ENCODE peak calls at places on chromosomes 3 and 15, in ten cellular contexts. O is MM.1S, E is GM10248, S is IMR-90, C is AG09309, K is AG10803, W is lung, R is colonic mucosa, Z is stomach, G is OCI-LY7. N is an unnamed sample.
A peak's percentile ranks its signal among the peaks of the same experiment; 100 is the strongest.

GRCh38 chr15:30008156-30008555 is 74.6 kb upstream of the GOLGA8J start:
- DNase-seq in O (no peak), E (no peak), S (no peak), C (no peak), K (no peak), W (no peak), R (no peak), Z (no peak), G (no peak), N (no peak)

GRCh38 chr3:168989396-168989795 is 674.1 kb downstream of the MECOM start:
- DNase-seq in O (no peak), E (no peak), S (peak; percentile 20), C (no peak), K (no peak), W (no peak), R (no peak), Z (peak; percentile 60), G (no peak), N (no peak)

GRCh38 chr15:29428925-29429573 is 159.4 kb upstream of the NSMCE3 start:
- DNase-seq in O (no peak), E (no peak), S (no peak), C (no peak), K (no peak), W (peak; percentile 2), R (no peak), Z (no peak), G (no peak), N (no peak)

GRCh38 chr3:139101396-139101795 is 56.7 kb upstream of the PRR23C start:
- DNase-seq in O (no peak), E (no peak), S (no peak), C (no peak), K (no peak), W (no peak), R (no peak), Z (no peak), G (peak; percentile 28), N (no peak)

GRCh38 chr3:122123885-122124284 is 59.6 kb upstream of the CASR start:
- DNase-seq in O (no peak), E (no peak), S (no peak), C (no peak), K (no peak), W (no peak), R (no peak), Z (no peak), G (no peak), N (no peak)

GRCh38 chr3:46995901-46996562 is 16.6 kb downstream of the NBEAL2 start:
- DNase-seq in O (no peak), E (no peak), S (no peak), C (no peak), K (no peak), W (no peak), R (no peak), Z (no peak), G (no peak), N (no peak)

GRCh38 chr3:150588027-150588830 is 14.9 kb upstream of the SELENOT start:
- DNase-seq in O (no peak), E (no peak), S (no peak), C (no peak), K (no peak), W (peak; percentile 45), R (no peak), Z (no peak), G (no peak), N (no peak)

GRCh38 chr3:11917051-11917450 is 70.4 kb upstream of the TAMM41 start:
- DNase-seq in O (no peak), E (no peak), S (no peak), C (no peak), K (no peak), W (no peak), R (no peak), Z (no peak), G (no peak), N (no peak)

GRCh38 chr3:105862217-105862616 is 6.6 kb downstream of the CBLB start:
- DNase-seq in O (no peak), E (peak; percentile 52), S (no peak), C (no peak), K (no peak), W (no peak), R (no peak), Z (no peak), G (peak; percentile 90), N (no peak)

GRCh38 chr15:40918799-40919392 is 10.2 kb upstream of the DLL4 start:
- DNase-seq in O (no peak), E (no peak), S (no peak), C (no peak), K (no peak), W (no peak), R (no peak), Z (no peak), G (no peak), N (no peak)

GRCh38 chr3:150710097-150710496 is 6.4 kb upstream of the ERICH6 start:
- DNase-seq in O (no peak), E (no peak), S (peak; percentile 43), C (no peak), K (no peak), W (no peak), R (no peak), Z (no peak), G (no peak), N (no peak)

GRCh38 chr15:90950676-90951075 is 4.0 kb upstream of the RCCD1 start:
- DNase-seq in O (no peak), E (no peak), S (no peak), C (no peak), K (no peak), W (no peak), R (no peak), Z (no peak), G (no peak), N (no peak)

GRCh38 chr15:72117448-72117697 is 577 bp downstream of the MYO9A start:
- DNase-seq in O (peak; percentile 75), E (peak; percentile 78), S (peak; percentile 69), C (no peak), K (peak; percentile 78), W (peak; percentile 85), R (peak; percentile 70), Z (peak; percentile 79), G (peak; percentile 76), N (peak; percentile 80)

GRCh38 chr15:41927516-41927915 is 33.7 kb upstream of the SPTBN5 start:
- DNase-seq in O (no peak), E (no peak), S (no peak), C (no peak), K (no peak), W (no peak), R (no peak), Z (no peak), G (peak; percentile 42), N (no peak)

GRCh38 chr3:119600732-119601131 is 3.0 kb downstream of the PLA1A start:
- DNase-seq in O (no peak), E (peak; percentile 71), S (no peak), C (no peak), K (no peak), W (no peak), R (no peak), Z (no peak), G (peak; percentile 18), N (peak; percentile 16)
- TF ChIP-seq CTCF in O (peak; percentile 26), E (peak; percentile 90), S (peak; percentile 29), C (peak; percentile 39), K (peak; percentile 34), W (no peak), R (peak; percentile 25), Z (no peak), G (peak; percentile 56), N (peak; percentile 38)

DNA sequence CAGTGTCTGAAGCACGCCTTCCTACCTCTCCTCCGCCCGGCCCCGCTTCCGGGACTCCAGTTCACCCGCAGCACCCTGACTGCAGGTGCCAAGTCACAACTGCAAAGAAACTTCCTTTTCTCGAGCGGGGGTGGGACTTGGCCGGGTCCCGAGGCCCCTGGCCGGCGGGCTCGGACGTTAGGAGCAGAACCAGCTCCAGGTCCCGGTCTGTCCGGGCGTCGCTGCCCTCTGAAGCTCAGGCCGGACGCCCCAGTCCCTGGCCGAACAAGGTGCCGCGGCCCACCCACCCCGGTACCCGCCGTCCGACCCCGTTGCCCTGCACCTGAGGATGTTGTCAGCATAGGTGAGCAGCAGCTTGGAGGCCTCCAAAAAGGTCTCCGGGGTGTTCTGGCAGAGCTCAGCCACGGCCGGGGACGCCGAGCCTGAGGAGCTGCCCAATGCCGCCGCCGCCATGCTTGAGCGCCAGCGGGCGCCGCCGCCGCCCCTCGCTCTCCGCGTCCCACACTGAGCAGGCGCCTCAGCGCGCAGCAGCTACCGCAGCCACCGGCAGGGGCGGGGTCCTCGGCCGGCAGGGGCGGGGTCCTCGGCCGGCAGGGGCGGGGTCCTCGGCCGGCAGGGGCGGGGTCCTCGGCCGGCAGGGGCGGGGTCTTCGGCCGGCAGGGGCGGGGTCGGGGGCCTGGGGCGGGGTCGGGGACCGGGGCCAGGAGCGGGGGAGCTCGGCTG is at the start of gene NGLY1:
- DNase-seq in O (peak; percentile 87), E (peak; percentile 87), S (peak; percentile 75), C (peak; percentile 34), K (peak; percentile 81), W (peak; percentile 81), R (peak; percentile 88), Z (peak; percentile 89), G (peak; percentile 91), N (peak; percentile 89)
- TF ChIP-seq CTCF in O (no peak), E (no peak), S (no peak), C (no peak), K (no peak), W (no peak), R (no peak), Z (no peak), G (no peak), N (no peak)

GRCh38 chr3:9730747-9731205 is 759 bp upstream of the BRPF1 start:
- DNase-seq in O (no peak), E (no peak), S (no peak), C (no peak), K (peak; percentile 69), W (no peak), R (no peak), Z (no peak), G (no peak), N (no peak)

GRCh38 chr3:9725775-9726174 is 5.8 kb upstream of the BRPF1 start:
- DNase-seq in O (no peak), E (no peak), S (no peak), C (no peak), K (no peak), W (no peak), R (no peak), Z (no peak), G (no peak), N (no peak)

GRCh38 chr3:9727743-9728142 is 3.8 kb upstream of the BRPF1 start:
- DNase-seq in O (no peak), E (no peak), S (peak; percentile 47), C (no peak), K (no peak), W (no peak), R (no peak), Z (no peak), G (no peak), N (no peak)

GRCh38 chr3:9729419-9729818 is 2.1 kb upstream of the BRPF1 start:
- DNase-seq in O (no peak), E (no peak), S (no peak), C (no peak), K (no peak), W (no peak), R (no peak), Z (no peak), G (no peak), N (no peak)

GRCh38 chr3:9727041-9727595 is 4.4 kb upstream of the BRPF1 start:
- DNase-seq in O (peak; percentile 61), E (peak; percentile 34), S (no peak), C (no peak), K (no peak), W (no peak), R (no peak), Z (no peak), G (peak; percentile 84), N (no peak)
- TF ChIP-seq CTCF in O (peak; percentile 59), E (peak; percentile 35), S (no peak), C (peak; percentile 17), K (peak; percentile 13), W (no peak), R (peak; percentile 17), Z (no peak), G (peak; percentile 90), N (peak; percentile 30)

GRCh38 chr3:155737844-155738460 is 6.9 kb downstream of the PLCH1 start:
- DNase-seq in O (no peak), E (peak; percentile 54), S (no peak), C (no peak), K (no peak), W (peak; percentile 83), R (peak; percentile 85), Z (peak; percentile 75), G (no peak), N (peak; percentile 17)
- TF ChIP-seq CTCF in O (no peak), E (no peak), S (no peak), C (no peak), K (no peak), W (no peak), R (no peak), Z (no peak), G (no peak), N (no peak)

N was measured in nephron progenitor cell.